ENCODE peak calls at places on chromosomes 1 and 21, in ten cellular contexts. One of them, this sample, is unnamed.

GRCh38 chr21:38993561-38993960 is 187.8 kb downstream of the ETS2 start:
- DNase-seq in activated CD8-positive, alpha-beta memory T cell treated with anti-CD3 and anti-CD28 coated beads, Interleukin-2, amount 50 U/mL, for 48 hours: no peak
- DNase-seq in activated CD4-positive, alpha-beta T cell treated with anti-CD3 and anti-CD28 coated beads, Interleukin-2, amount 50 U/mL, for 1 hour: no peak
- DNase-seq in RCC 7860: peak
- DNase-seq in KBM-7: no peak
- DNase-seq in BE2C: no peak
- DNase-seq in neuronal stem cell: no peak
- DNase-seq in HuH-7: no peak
- DNase-seq in cerebellar nuclear complex: no peak
- DNase-seq in GM12892: no peak
- DNase-seq in this sample: peak

GRCh38 chr1:28190996-28191645 is 14.6 kb upstream of the PTAFR start:
- DNase-seq in activated CD8-positive, alpha-beta memory T cell treated with anti-CD3 and anti-CD28 coated beads, Interleukin-2, amount 50 U/mL, for 48 hours: no peak
- DNase-seq in activated CD4-positive, alpha-beta T cell treated with anti-CD3 and anti-CD28 coated beads, Interleukin-2, amount 50 U/mL, for 1 hour: no peak
- DNase-seq in RCC 7860: no peak
- DNase-seq in KBM-7: no peak
- DNase-seq in BE2C: peak
- DNase-seq in neuronal stem cell: no peak
- DNase-seq in HuH-7: no peak
- DNase-seq in cerebellar nuclear complex: no peak
- DNase-seq in GM12892: no peak
- DNase-seq in this sample: peak

GRCh38 chr1:239586128-239586527 is 199.8 kb downstream of the CHRM3 start:
- DNase-seq in activated CD8-positive, alpha-beta memory T cell treated with anti-CD3 and anti-CD28 coated beads, Interleukin-2, amount 50 U/mL, for 48 hours: no peak
- DNase-seq in activated CD4-positive, alpha-beta T cell treated with anti-CD3 and anti-CD28 coated beads, Interleukin-2, amount 50 U/mL, for 1 hour: no peak
- DNase-seq in RCC 7860: no peak
- DNase-seq in KBM-7: no peak
- DNase-seq in BE2C: no peak
- DNase-seq in neuronal stem cell: no peak
- DNase-seq in HuH-7: no peak
- DNase-seq in cerebellar nuclear complex: no peak
- DNase-seq in GM12892: no peak
- DNase-seq in this sample: no peak

GRCh38 chr1:5908461-5909375 is 83.5 kb downstream of the NPHP4 start:
- DNase-seq in activated CD8-positive, alpha-beta memory T cell treated with anti-CD3 and anti-CD28 coated beads, Interleukin-2, amount 50 U/mL, for 48 hours: peak
- DNase-seq in activated CD4-positive, alpha-beta T cell treated with anti-CD3 and anti-CD28 coated beads, Interleukin-2, amount 50 U/mL, for 1 hour: no peak
- DNase-seq in RCC 7860: no peak
- DNase-seq in KBM-7: no peak
- DNase-seq in BE2C: no peak
- DNase-seq in neuronal stem cell: no peak
- DNase-seq in HuH-7: no peak
- DNase-seq in cerebellar nuclear complex: no peak
- DNase-seq in GM12892: no peak
- DNase-seq in this sample: no peak

GRCh38 chr1:33137800-33138199 is 44.0 kb downstream of the TRIM62 start:
- DNase-seq in activated CD8-positive, alpha-beta memory T cell treated with anti-CD3 and anti-CD28 coated beads, Interleukin-2, amount 50 U/mL, for 48 hours: peak
- DNase-seq in activated CD4-positive, alpha-beta T cell treated with anti-CD3 and anti-CD28 coated beads, Interleukin-2, amount 50 U/mL, for 1 hour: peak
- DNase-seq in RCC 7860: no peak
- DNase-seq in KBM-7: peak
- DNase-seq in BE2C: peak
- DNase-seq in neuronal stem cell: peak
- DNase-seq in HuH-7: peak
- DNase-seq in cerebellar nuclear complex: no peak
- DNase-seq in GM12892: no peak
- DNase-seq in this sample: peak

GRCh38 chr21:27703806-27704205 is 736.9 kb upstream of the ADAMTS5 start:
- DNase-seq in activated CD8-positive, alpha-beta memory T cell treated with anti-CD3 and anti-CD28 coated beads, Interleukin-2, amount 50 U/mL, for 48 hours: no peak
- DNase-seq in activated CD4-positive, alpha-beta T cell treated with anti-CD3 and anti-CD28 coated beads, Interleukin-2, amount 50 U/mL, for 1 hour: no peak
- DNase-seq in RCC 7860: no peak
- DNase-seq in KBM-7: no peak
- DNase-seq in BE2C: no peak
- DNase-seq in neuronal stem cell: no peak
- DNase-seq in HuH-7: no peak
- DNase-seq in cerebellar nuclear complex: no peak
- DNase-seq in GM12892: no peak
- DNase-seq in this sample: no peak

GRCh38 chr1:153534933-153535663 is 693 bp downstream of the S100A6 start:
- DNase-seq in activated CD8-positive, alpha-beta memory T cell treated with anti-CD3 and anti-CD28 coated beads, Interleukin-2, amount 50 U/mL, for 48 hours: peak
- DNase-seq in activated CD4-positive, alpha-beta T cell treated with anti-CD3 and anti-CD28 coated beads, Interleukin-2, amount 50 U/mL, for 1 hour: peak
- DNase-seq in RCC 7860: peak
- DNase-seq in KBM-7: no peak
- DNase-seq in BE2C: no peak
- DNase-seq in neuronal stem cell: no peak
- DNase-seq in HuH-7: no peak
- DNase-seq in cerebellar nuclear complex: peak
- DNase-seq in GM12892: no peak
- DNase-seq in this sample: peak

GRCh38 chr1:246051909-246052518 is 455.1 kb downstream of the SMYD3 start:
- DNase-seq in activated CD8-positive, alpha-beta memory T cell treated with anti-CD3 and anti-CD28 coated beads, Interleukin-2, amount 50 U/mL, for 48 hours: no peak
- DNase-seq in activated CD4-positive, alpha-beta T cell treated with anti-CD3 and anti-CD28 coated beads, Interleukin-2, amount 50 U/mL, for 1 hour: no peak
- DNase-seq in RCC 7860: no peak
- DNase-seq in KBM-7: no peak
- DNase-seq in BE2C: no peak
- DNase-seq in neuronal stem cell: no peak
- DNase-seq in HuH-7: no peak
- DNase-seq in cerebellar nuclear complex: no peak
- DNase-seq in GM12892: no peak
- DNase-seq in this sample: no peak

GRCh38 chr1:226921504-226921903 is 18.6 kb upstream of the COQ8A start:
- DNase-seq in activated CD8-positive, alpha-beta memory T cell treated with anti-CD3 and anti-CD28 coated beads, Interleukin-2, amount 50 U/mL, for 48 hours: no peak
- DNase-seq in activated CD4-positive, alpha-beta T cell treated with anti-CD3 and anti-CD28 coated beads, Interleukin-2, amount 50 U/mL, for 1 hour: no peak
- DNase-seq in RCC 7860: no peak
- DNase-seq in KBM-7: no peak
- DNase-seq in BE2C: no peak
- DNase-seq in neuronal stem cell: no peak
- DNase-seq in HuH-7: no peak
- DNase-seq in cerebellar nuclear complex: no peak
- DNase-seq in GM12892: no peak
- DNase-seq in this sample: no peak

GRCh38 chr21:41369105-41369914 is 7.5 kb downstream of the MX2 start:
- DNase-seq in activated CD8-positive, alpha-beta memory T cell treated with anti-CD3 and anti-CD28 coated beads, Interleukin-2, amount 50 U/mL, for 48 hours: peak
- DNase-seq in activated CD4-positive, alpha-beta T cell treated with anti-CD3 and anti-CD28 coated beads, Interleukin-2, amount 50 U/mL, for 1 hour: peak
- DNase-seq in RCC 7860: no peak
- DNase-seq in KBM-7: peak
- DNase-seq in BE2C: no peak
- DNase-seq in neuronal stem cell: peak
- DNase-seq in HuH-7: peak
- DNase-seq in cerebellar nuclear complex: no peak
- DNase-seq in GM12892: peak
- DNase-seq in this sample: peak

GRCh38 chr1:184387871-184388670 is 1.2 kb downstream of the C1orf21 start:
- DNase-seq in activated CD8-positive, alpha-beta memory T cell treated with anti-CD3 and anti-CD28 coated beads, Interleukin-2, amount 50 U/mL, for 48 hours: peak
- DNase-seq in activated CD4-positive, alpha-beta T cell treated with anti-CD3 and anti-CD28 coated beads, Interleukin-2, amount 50 U/mL, for 1 hour: no peak
- DNase-seq in RCC 7860: peak
- DNase-seq in KBM-7: peak
- DNase-seq in BE2C: peak
- DNase-seq in neuronal stem cell: no peak
- DNase-seq in HuH-7: peak
- DNase-seq in cerebellar nuclear complex: peak
- DNase-seq in GM12892: no peak
- DNase-seq in this sample: peak

GRCh38 chr21:45913416-45913765 is 68.2 kb upstream of the COL6A1 start:
- DNase-seq in activated CD8-positive, alpha-beta memory T cell treated with anti-CD3 and anti-CD28 coated beads, Interleukin-2, amount 50 U/mL, for 48 hours: no peak
- DNase-seq in activated CD4-positive, alpha-beta T cell treated with anti-CD3 and anti-CD28 coated beads, Interleukin-2, amount 50 U/mL, for 1 hour: no peak
- DNase-seq in RCC 7860: no peak
- DNase-seq in KBM-7: no peak
- DNase-seq in BE2C: no peak
- DNase-seq in neuronal stem cell: no peak
- DNase-seq in HuH-7: no peak
- DNase-seq in cerebellar nuclear complex: no peak
- DNase-seq in GM12892: no peak
- DNase-seq in this sample: no peak

GRCh38 chr1:3275471-3276340 is 178.8 kb upstream of the ARHGEF16 start:
- DNase-seq in activated CD8-positive, alpha-beta memory T cell treated with anti-CD3 and anti-CD28 coated beads, Interleukin-2, amount 50 U/mL, for 48 hours: no peak
- DNase-seq in activated CD4-positive, alpha-beta T cell treated with anti-CD3 and anti-CD28 coated beads, Interleukin-2, amount 50 U/mL, for 1 hour: no peak
- DNase-seq in RCC 7860: no peak
- DNase-seq in KBM-7: no peak
- DNase-seq in BE2C: no peak
- DNase-seq in neuronal stem cell: no peak
- DNase-seq in HuH-7: no peak
- DNase-seq in cerebellar nuclear complex: no peak
- DNase-seq in GM12892: no peak
- DNase-seq in this sample: no peak

GRCh38 chr1:7771673-7772299 is 690 bp downstream of the VAMP3 start:
- DNase-seq in activated CD8-positive, alpha-beta memory T cell treated with anti-CD3 and anti-CD28 coated beads, Interleukin-2, amount 50 U/mL, for 48 hours: no peak
- DNase-seq in activated CD4-positive, alpha-beta T cell treated with anti-CD3 and anti-CD28 coated beads, Interleukin-2, amount 50 U/mL, for 1 hour: no peak
- DNase-seq in RCC 7860: no peak
- DNase-seq in KBM-7: no peak
- DNase-seq in BE2C: no peak
- DNase-seq in neuronal stem cell: no peak
- DNase-seq in HuH-7: peak
- DNase-seq in cerebellar nuclear complex: no peak
- DNase-seq in GM12892: no peak
- DNase-seq in this sample: no peak

GRCh38 chr21:29638761-29639327 is 301.0 kb downstream of the GRIK1 start:
- DNase-seq in activated CD8-positive, alpha-beta memory T cell treated with anti-CD3 and anti-CD28 coated beads, Interleukin-2, amount 50 U/mL, for 48 hours: no peak
- DNase-seq in activated CD4-positive, alpha-beta T cell treated with anti-CD3 and anti-CD28 coated beads, Interleukin-2, amount 50 U/mL, for 1 hour: no peak
- DNase-seq in RCC 7860: no peak
- DNase-seq in KBM-7: no peak
- DNase-seq in BE2C: no peak
- DNase-seq in neuronal stem cell: no peak
- DNase-seq in HuH-7: no peak
- DNase-seq in cerebellar nuclear complex: no peak
- DNase-seq in GM12892: no peak
- DNase-seq in this sample: no peak

GRCh38 chr21:38910390-38911008 is 104.8 kb downstream of the ETS2 start:
- DNase-seq in activated CD8-positive, alpha-beta memory T cell treated with anti-CD3 and anti-CD28 coated beads, Interleukin-2, amount 50 U/mL, for 48 hours: peak
- DNase-seq in activated CD4-positive, alpha-beta T cell treated with anti-CD3 and anti-CD28 coated beads, Interleukin-2, amount 50 U/mL, for 1 hour: no peak
- DNase-seq in RCC 7860: peak
- DNase-seq in KBM-7: no peak
- DNase-seq in BE2C: no peak
- DNase-seq in neuronal stem cell: no peak
- DNase-seq in HuH-7: no peak
- DNase-seq in cerebellar nuclear complex: no peak
- DNase-seq in GM12892: no peak
- DNase-seq in this sample: no peak

GRCh38 chr1:62198781-62199125 is 4.1 kb downstream of the L1TD1 start:
- DNase-seq in activated CD8-positive, alpha-beta memory T cell treated with anti-CD3 and anti-CD28 coated beads, Interleukin-2, amount 50 U/mL, for 48 hours: no peak
- DNase-seq in activated CD4-positive, alpha-beta T cell treated with anti-CD3 and anti-CD28 coated beads, Interleukin-2, amount 50 U/mL, for 1 hour: no peak
- DNase-seq in RCC 7860: no peak
- DNase-seq in KBM-7: no peak
- DNase-seq in BE2C: no peak
- DNase-seq in neuronal stem cell: no peak
- DNase-seq in HuH-7: no peak
- DNase-seq in cerebellar nuclear complex: no peak
- DNase-seq in GM12892: no peak
- DNase-seq in this sample: peak

GRCh38 chr1:17816511-17816910 is 61.4 kb downstream of the ACTL8 start:
- DNase-seq in activated CD8-positive, alpha-beta memory T cell treated with anti-CD3 and anti-CD28 coated beads, Interleukin-2, amount 50 U/mL, for 48 hours: no peak
- DNase-seq in activated CD4-positive, alpha-beta T cell treated with anti-CD3 and anti-CD28 coated beads, Interleukin-2, amount 50 U/mL, for 1 hour: no peak
- DNase-seq in RCC 7860: no peak
- DNase-seq in KBM-7: no peak
- DNase-seq in BE2C: no peak
- DNase-seq in neuronal stem cell: no peak
- DNase-seq in HuH-7: no peak
- DNase-seq in cerebellar nuclear complex: no peak
- DNase-seq in GM12892: no peak
- DNase-seq in this sample: no peak

GRCh38 chr1:164571333-164571732 is 12.3 kb downstream of the PBX1 start:
- DNase-seq in activated CD8-positive, alpha-beta memory T cell treated with anti-CD3 and anti-CD28 coated beads, Interleukin-2, amount 50 U/mL, for 48 hours: no peak
- DNase-seq in activated CD4-positive, alpha-beta T cell treated with anti-CD3 and anti-CD28 coated beads, Interleukin-2, amount 50 U/mL, for 1 hour: no peak
- DNase-seq in RCC 7860: no peak
- DNase-seq in KBM-7: no peak
- DNase-seq in BE2C: no peak
- DNase-seq in neuronal stem cell: no peak
- DNase-seq in HuH-7: no peak
- DNase-seq in cerebellar nuclear complex: no peak
- DNase-seq in GM12892: no peak
- DNase-seq in this sample: no peak

GRCh38 chr1:54229281-54229891 is 29.4 kb downstream of the MRPL37 start:
- DNase-seq in activated CD8-positive, alpha-beta memory T cell treated with anti-CD3 and anti-CD28 coated beads, Interleukin-2, amount 50 U/mL, for 48 hours: peak
- DNase-seq in activated CD4-positive, alpha-beta T cell treated with anti-CD3 and anti-CD28 coated beads, Interleukin-2, amount 50 U/mL, for 1 hour: no peak
- DNase-seq in RCC 7860: peak
- DNase-seq in KBM-7: peak
- DNase-seq in BE2C: no peak
- DNase-seq in neuronal stem cell: no peak
- DNase-seq in HuH-7: no peak
- DNase-seq in cerebellar nuclear complex: no peak
- DNase-seq in GM12892: no peak
- DNase-seq in this sample: no peak

GRCh38 chr1:167659440-167659839 is 29.4 kb downstream of the RCSD1 start:
- DNase-seq in activated CD8-positive, alpha-beta memory T cell treated with anti-CD3 and anti-CD28 coated beads, Interleukin-2, amount 50 U/mL, for 48 hours: no peak
- DNase-seq in activated CD4-positive, alpha-beta T cell treated with anti-CD3 and anti-CD28 coated beads, Interleukin-2, amount 50 U/mL, for 1 hour: no peak
- DNase-seq in RCC 7860: no peak
- DNase-seq in KBM-7: no peak
- DNase-seq in BE2C: peak
- DNase-seq in neuronal stem cell: no peak
- DNase-seq in HuH-7: no peak
- DNase-seq in cerebellar nuclear complex: no peak
- DNase-seq in GM12892: no peak
- DNase-seq in this sample: no peak

GRCh38 chr1:227945891-227946623 is 1.7 kb downstream of the WNT9A start:
- DNase-seq in activated CD8-positive, alpha-beta memory T cell treated with anti-CD3 and anti-CD28 coated beads, Interleukin-2, amount 50 U/mL, for 48 hours: peak
- DNase-seq in activated CD4-positive, alpha-beta T cell treated with anti-CD3 and anti-CD28 coated beads, Interleukin-2, amount 50 U/mL, for 1 hour: no peak
- DNase-seq in RCC 7860: peak
- DNase-seq in KBM-7: no peak
- DNase-seq in BE2C: peak
- DNase-seq in neuronal stem cell: no peak
- DNase-seq in HuH-7: no peak
- DNase-seq in cerebellar nuclear complex: no peak
- DNase-seq in GM12892: peak
- DNase-seq in this sample: peak

GRCh38 chr21:46037338-46038325 is 56.1 kb downstream of the COL6A1 start:
- DNase-seq in activated CD8-positive, alpha-beta memory T cell treated with anti-CD3 and anti-CD28 coated beads, Interleukin-2, amount 50 U/mL, for 48 hours: peak
- DNase-seq in activated CD4-positive, alpha-beta T cell treated with anti-CD3 and anti-CD28 coated beads, Interleukin-2, amount 50 U/mL, for 1 hour: no peak
- DNase-seq in RCC 7860: no peak
- DNase-seq in KBM-7: no peak
- DNase-seq in BE2C: no peak
- DNase-seq in neuronal stem cell: no peak
- DNase-seq in HuH-7: no peak
- DNase-seq in cerebellar nuclear complex: no peak
- DNase-seq in GM12892: no peak
- DNase-seq in this sample: no peak

GRCh38 chr1:38135621-38136414 is 89.2 kb upstream of the POU3F1 start:
- DNase-seq in activated CD8-positive, alpha-beta memory T cell treated with anti-CD3 and anti-CD28 coated beads, Interleukin-2, amount 50 U/mL, for 48 hours: no peak
- DNase-seq in activated CD4-positive, alpha-beta T cell treated with anti-CD3 and anti-CD28 coated beads, Interleukin-2, amount 50 U/mL, for 1 hour: no peak
- DNase-seq in RCC 7860: no peak
- DNase-seq in KBM-7: no peak
- DNase-seq in BE2C: no peak
- DNase-seq in neuronal stem cell: no peak
- DNase-seq in HuH-7: no peak
- DNase-seq in cerebellar nuclear complex: no peak
- DNase-seq in GM12892: no peak
- DNase-seq in this sample: peak

This sample was measured in cardiac muscle cell.